ENCODE peak calls at places on chromosome 10, in seven cellular contexts. Z is GM18507, T is GM12865, N is GF-D8, I is GM23248, K is endothelial cell, D is NCI-H1436. V is an unnamed sample.

GRCh38 chr10:133052076-133052475 is 35.6 kb upstream of the ADGRA1 start:
- DNase-seq in Z (no peak), T (no peak), N (no peak), I (no peak), K (no peak), D (no peak), V (no peak)

GRCh38 chr10:6498771-6499170 is 81.3 kb downstream of the PRKCQ start:
- DNase-seq in Z (no peak), T (no peak), N (no peak), I (no peak), K (no peak), D (no peak), V (no peak)

GRCh38 chr10:44045020-44045419 is 339.9 kb downstream of the CXCL12 start:
- DNase-seq in Z (no peak), T (no peak), N (no peak), I (no peak), K (no peak), D (no peak), V (peak)

GRCh38 chr10:61662794-61663259 is at the start of gene CABCOCO1:
- DNase-seq in Z (no peak), T (no peak), N (no peak), I (peak), K (peak), D (no peak), V (peak)

GRCh38 chr10:36171546-36171945 is 529.5 kb upstream of the FZD8 start:
- DNase-seq in Z (no peak), T (no peak), N (no peak), I (peak), K (no peak), D (no peak), V (peak)

GRCh38 chr10:49644035-49644345 is 30.2 kb downstream of the CHAT start:
- DNase-seq in Z (no peak), T (no peak), N (no peak), I (no peak), K (no peak), D (no peak), V (no peak)

GRCh38 chr10:130300608-130301025 is 164.4 kb downstream of the GLRX3 start:
- DNase-seq in Z (no peak), T (no peak), N (peak), I (no peak), K (no peak), D (peak), V (no peak)

GRCh38 chr10:62907470-62908212 is 91.5 kb upstream of the EGR2 start:
- DNase-seq in Z (no peak), T (peak), N (no peak), I (no peak), K (no peak), D (no peak), V (no peak)

GRCh38 chr10:24897326-24897926 is 55.0 kb downstream of the PRTFDC1 start:
- DNase-seq in Z (no peak), T (no peak), N (no peak), I (peak), K (no peak), D (no peak), V (peak)

GRCh38 chr10:74544106-74544505 is 282.3 kb upstream of the KAT6B start:
- DNase-seq in Z (no peak), T (no peak), N (no peak), I (peak), K (no peak), D (no peak), V (peak)

GRCh38 chr10:89702121-89702480 is 711 bp downstream of the KIF20B start:
- DNase-seq in Z (no peak), T (peak), N (no peak), I (peak), K (no peak), D (no peak), V (peak)

GRCh38 chr10:113844091-113844490 is 9.8 kb downstream of the DCLRE1A start:
- DNase-seq in Z (no peak), T (no peak), N (peak), I (no peak), K (no peak), D (no peak), V (no peak)

GRCh38 chr10:7123719-7124118 is 287.1 kb downstream of the SFMBT2 start:
- DNase-seq in Z (no peak), T (no peak), N (no peak), I (no peak), K (no peak), D (no peak), V (no peak)

GRCh38 chr10:35335133-35335532 is 1.2 kb upstream of the CCNY start:
- DNase-seq in Z (no peak), T (no peak), N (no peak), I (peak), K (no peak), D (no peak), V (no peak)

GRCh38 chr10:79431422-79431821 is 14.0 kb downstream of the ZCCHC24 start:
- DNase-seq in Z (no peak), T (no peak), N (no peak), I (peak), K (no peak), D (no peak), V (no peak)

GRCh38 chr10:69898524-69898923 is 96.8 kb downstream of the COL13A1 start:
- DNase-seq in Z (no peak), T (no peak), N (no peak), I (no peak), K (no peak), D (no peak), V (no peak)

GRCh38 chr10:128602183-128602582 is 476.0 kb upstream of the MKI67 start:
- DNase-seq in Z (no peak), T (no peak), N (no peak), I (no peak), K (no peak), D (no peak), V (no peak)

V was measured in AG08395.